ENCODE peak calls at places on chromosomes 1 and 21, in six cellular contexts. O is fibroblast of pulmonary artery; B is H7; P is hepatocyte; Q is activated effector memory CD4-positive, alpha-beta T cell treated with Interleukin-2 at 50 U/mL for 16 hours; J is RPMI8226. I is an unnamed sample.

GRCh38 chr1:96966536-96967138 is 245.1 kb downstream of the PTBP2 start:
- DNase-seq in O (peak; percentile 89), B (peak; percentile 19), P (peak; percentile 80), Q (peak; percentile 53), J (peak; percentile 60), I (peak; percentile 91)

GRCh38 chr1:41751804-41752513 is 166.8 kb downstream of the HIVEP3 start:
- DNase-seq in O (peak; percentile 74), B (no peak), P (no peak), Q (no peak), J (peak; percentile 60), I (peak; percentile 56)

GRCh38 chr1:163095223-163095622 is 26.1 kb downstream of the RGS4 start:
- DNase-seq in O (no peak), B (no peak), P (no peak), Q (no peak), J (no peak), I (no peak)

GRCh38 chr1:33256701-33257387 is 552 bp downstream of the ZNF362 start:
- DNase-seq in O (peak; percentile 73), B (peak; percentile 87), P (peak; percentile 79), Q (peak; percentile 50), J (peak; percentile 59), I (peak; percentile 80)

GRCh38 chr1:229905031-229905545 is 161.9 kb upstream of the GALNT2 start:
- DNase-seq in O (no peak), B (no peak), P (no peak), Q (no peak), J (no peak), I (no peak)

GRCh38 chr1:2091611-2092604 is 41.7 kb downstream of the PRKCZ start:
- DNase-seq in O (no peak), B (peak; percentile 94), P (peak; percentile 34), Q (peak; percentile 8), J (peak; percentile 68), I (peak; percentile 80)

GRCh38 chr1:115531806-115532359 is 109.9 kb upstream of the VANGL1 start:
- DNase-seq in O (no peak), B (no peak), P (no peak), Q (no peak), J (no peak), I (no peak)

GRCh38 chr1:229383188-229383587 is 40.3 kb upstream of the CCSAP start:
- DNase-seq in O (no peak), B (no peak), P (no peak), Q (no peak), J (no peak), I (no peak)

GRCh38 chr1:2274968-2275475 is 46.9 kb downstream of the SKI start:
- DNase-seq in O (no peak), B (no peak), P (no peak), Q (no peak), J (no peak), I (peak; percentile 40)

GRCh38 chr1:15328785-15329480 is 80.8 kb upstream of the EFHD2 start:
- DNase-seq in O (peak; percentile 88), B (no peak), P (peak; percentile 45), Q (no peak), J (no peak), I (peak; percentile 44)

GRCh38 chr1:243407284-243408018 is 151.6 kb downstream of the SDCCAG8 start:
- DNase-seq in O (peak; percentile 63), B (no peak), P (no peak), Q (no peak), J (no peak), I (no peak)

GRCh38 chr1:160130486-160130885 is 14.9 kb downstream of the ATP1A2 start:
- DNase-seq in O (no peak), B (peak; percentile 7), P (no peak), Q (no peak), J (no peak), I (no peak)

GRCh38 chr1:114473796-114474195 is 37.2 kb downstream of the TRIM33 start:
- DNase-seq in O (no peak), B (no peak), P (no peak), Q (no peak), J (no peak), I (no peak)

GRCh38 chr1:77976433-77977076 is 2.3 kb downstream of the FUBP1 start:
- DNase-seq in O (no peak), B (no peak), P (peak; percentile 18), Q (no peak), J (no peak), I (no peak)

GRCh38 chr1:147152772-147153171 is 19.5 kb downstream of the PRKAB2 start:
- DNase-seq in O (no peak), B (no peak), P (no peak), Q (no peak), J (no peak), I (no peak)

GRCh38 chr21:35071347-35071746 is 22.2 kb upstream of the RUNX1 start:
- DNase-seq in O (no peak), B (no peak), P (no peak), Q (no peak), J (no peak), I (no peak)

GRCh38 chr21:39660191-39660590 is 47.5 kb downstream of the B3GALT5 start:
- DNase-seq in O (peak; percentile 28), B (no peak), P (peak; percentile 48), Q (no peak), J (no peak), I (no peak)

GRCh38 chr1:177011508-177011907 is 153.0 kb downstream of the ASTN1 start:
- DNase-seq in O (no peak), B (no peak), P (no peak), Q (no peak), J (no peak), I (no peak)

GRCh38 chr1:167821356-167821685 is 92.6 kb downstream of the ADCY10 start:
- DNase-seq in O (no peak), B (no peak), P (no peak), Q (no peak), J (no peak), I (no peak)

GRCh38 chr1:27102707-27103468 is 52.0 kb downstream of the SLC9A1 start:
- DNase-seq in O (peak; percentile 63), B (peak; percentile 96), P (peak; percentile 82), Q (peak; percentile 64), J (peak; percentile 77), I (peak; percentile 87)

GRCh38 chr1:199046618-199047017 is 407.8 kb downstream of the PTPRC start:
- DNase-seq in O (peak; percentile 25), B (no peak), P (no peak), Q (no peak), J (no peak), I (no peak)

GRCh38 chr21:45525153-45525909 is 16.9 kb downstream of the SLC19A1 start:
- DNase-seq in O (no peak), B (no peak), P (peak; percentile 51), Q (no peak), J (no peak), I (peak; percentile 76)

GRCh38 chr1:119367332-119368124 is 1.1 kb upstream of the HAO2 start:
- DNase-seq in O (peak; percentile 66), B (peak; percentile 62), P (peak; percentile 53), Q (no peak), J (peak; percentile 2), I (no peak)

GRCh38 chr21:33078907-33079582 is 9.1 kb downstream of the OLIG1 start:
- DNase-seq in O (peak; percentile 14), B (peak; percentile 23), P (peak; percentile 62), Q (no peak), J (peak; percentile 92), I (no peak)

GRCh38 chr1:40381268-40382109 is 8.0 kb downstream of the SMAP2 start:
- DNase-seq in O (no peak), B (no peak), P (no peak), Q (no peak), J (peak; percentile 62), I (no peak)

GRCh38 chr1:185317886-185318310 is 855 bp upstream of the IVNS1ABP start:
- DNase-seq in O (no peak), B (peak; percentile 63), P (peak; percentile 56), Q (peak; percentile 64), J (peak; percentile 94), I (peak; percentile 73)

GRCh38 chr1:172360511-172360910 is 60.0 kb upstream of the C1orf105 start:
- DNase-seq in O (peak; percentile 47), B (no peak), P (no peak), Q (no peak), J (no peak), I (no peak)

GRCh38 chr1:162366149-162366548 is 10.5 kb downstream of the SPATA46 start:
- DNase-seq in O (no peak), B (no peak), P (no peak), Q (no peak), J (no peak), I (no peak)

GRCh38 chr1:208013210-208013609 is 102.3 kb upstream of the CD34 start:
- DNase-seq in O (no peak), B (no peak), P (no peak), Q (no peak), J (no peak), I (no peak)